ENCODE peak calls at places on chromosomes 16 and 17, in five cellular contexts. E is NB4, I is astrocyte of the cerebellum, J is A549, H is cardiac fibroblast. W is an unnamed sample.

GRCh38 chr16:71895679-71896385 is 501 bp downstream of the IST1 start:
- DNase-seq in E (peak), I (no peak), J (peak), H (peak), W (no peak)

GRCh38 chr16:86245351-86245750 is 265.0 kb upstream of the FOXF1 start:
- DNase-seq in E (no peak), I (no peak), J (no peak), H (no peak), W (no peak)

GRCh38 chr16:19812986-19813385 is 71.7 kb downstream of the GPRC5B start:
- DNase-seq in E (no peak), I (no peak), J (no peak), H (no peak), W (no peak)

GRCh38 chr17:42428141-42428944 is 5.3 kb upstream of the CAVIN1 start:
- DNase-seq in E (peak), I (peak), J (peak), H (peak), W (peak)

GRCh38 chr17:45739786-45740185 is 44.3 kb upstream of the CRHR1 start:
- DNase-seq in E (no peak), I (no peak), J (no peak), H (no peak), W (no peak)

GRCh38 chr16:85935957-85936760 is 37.2 kb downstream of the IRF8 start:
- DNase-seq in E (peak), I (no peak), J (no peak), H (no peak), W (no peak)

GRCh38 chr16:15737140-15737644 is 87.1 kb downstream of the NDE1 start:
- DNase-seq in E (no peak), I (no peak), J (no peak), H (no peak), W (no peak)

GRCh38 chr17:83071365-83071764 is 8.0 kb upstream of the METRNL start:
- DNase-seq in E (no peak), I (no peak), J (no peak), H (no peak), W (no peak)

GRCh38 chr16:65601781-65602180 is 479.9 kb upstream of the CDH11 start:
- DNase-seq in E (no peak), I (peak), J (no peak), H (no peak), W (no peak)

GRCh38 chr16:27980076-27980775 is 83.3 kb downstream of the GSG1L start:
- DNase-seq in E (no peak), I (no peak), J (no peak), H (no peak), W (no peak)

GRCh38 chr16:1839554-1839953 is 12.5 kb downstream of the FAHD1 start:
- DNase-seq in E (peak), I (no peak), J (no peak), H (peak), W (peak)

GRCh38 chr17:58329035-58329807 is 626 bp upstream of the TSPOAP1 start:
- DNase-seq in E (peak), I (no peak), J (no peak), H (no peak), W (no peak)

GRCh38 chr17:43536236-43537088 is 9.7 kb downstream of the ETV4 start:
- DNase-seq in E (peak), I (no peak), J (no peak), H (peak), W (no peak)

GRCh38 chr16:28208824-28209223 is 2.9 kb downstream of the XPO6 start:
- DNase-seq in E (no peak), I (no peak), J (no peak), H (no peak), W (no peak)

GRCh38 chr17:45410144-45411091 is 22.3 kb downstream of the ARHGAP27 start:
- DNase-seq in E (peak), I (no peak), J (no peak), H (no peak), W (no peak)

GRCh38 chr16:21167360-21167759 is 8.9 kb downstream of the LDAF1 start:
- DNase-seq in E (no peak), I (peak), J (peak), H (peak), W (peak)

GRCh38 chr17:42276359-42276608 is at the start of gene STAT5B:
- DNase-seq in E (peak), I (no peak), J (peak), H (peak), W (no peak)

GRCh38 chr17:77269696-77270681 is 129.2 kb downstream of the SEC14L1 start:
- DNase-seq in E (no peak), I (no peak), J (no peak), H (no peak), W (no peak)

GRCh38 chr16:48497129-48497528 is 111.9 kb upstream of the SIAH1 start:
- DNase-seq in E (no peak), I (no peak), J (no peak), H (no peak), W (no peak)

GRCh38 chr17:40540448-40540847 is 24.8 kb downstream of the CCR7 start:
- DNase-seq in E (no peak), I (no peak), J (no peak), H (no peak), W (no peak)

GRCh38 chr17:58415371-58416055 is 1.8 kb downstream of the RNF43 start:
- DNase-seq in E (no peak), I (no peak), J (no peak), H (no peak), W (no peak)

GRCh38 chr16:56866955-56867830 is 2.2 kb downstream of the SLC12A3 start:
- DNase-seq in E (peak), I (peak), J (peak), H (peak), W (no peak)

GRCh38 chr17:16302856-16303255 is 50.4 kb downstream of the CENPV start:
- DNase-seq in E (no peak), I (no peak), J (no peak), H (no peak), W (no peak)

GRCh38 chr17:16300554-16300953 is 52.7 kb downstream of the CENPV start:
- DNase-seq in E (no peak), I (no peak), J (no peak), H (no peak), W (no peak)

GRCh38 chr17:16301963-16302855 is 51.1 kb downstream of the CENPV start:
- DNase-seq in E (no peak), I (no peak), J (no peak), H (no peak), W (no peak)

GRCh38 chr17:16304832-16305231 is 48.4 kb downstream of the CENPV start:
- DNase-seq in E (peak), I (no peak), J (peak), H (peak), W (no peak)
- TF ChIP-seq CTCF in E (peak), I (peak), J (peak), H (peak), W (peak)

DNA sequence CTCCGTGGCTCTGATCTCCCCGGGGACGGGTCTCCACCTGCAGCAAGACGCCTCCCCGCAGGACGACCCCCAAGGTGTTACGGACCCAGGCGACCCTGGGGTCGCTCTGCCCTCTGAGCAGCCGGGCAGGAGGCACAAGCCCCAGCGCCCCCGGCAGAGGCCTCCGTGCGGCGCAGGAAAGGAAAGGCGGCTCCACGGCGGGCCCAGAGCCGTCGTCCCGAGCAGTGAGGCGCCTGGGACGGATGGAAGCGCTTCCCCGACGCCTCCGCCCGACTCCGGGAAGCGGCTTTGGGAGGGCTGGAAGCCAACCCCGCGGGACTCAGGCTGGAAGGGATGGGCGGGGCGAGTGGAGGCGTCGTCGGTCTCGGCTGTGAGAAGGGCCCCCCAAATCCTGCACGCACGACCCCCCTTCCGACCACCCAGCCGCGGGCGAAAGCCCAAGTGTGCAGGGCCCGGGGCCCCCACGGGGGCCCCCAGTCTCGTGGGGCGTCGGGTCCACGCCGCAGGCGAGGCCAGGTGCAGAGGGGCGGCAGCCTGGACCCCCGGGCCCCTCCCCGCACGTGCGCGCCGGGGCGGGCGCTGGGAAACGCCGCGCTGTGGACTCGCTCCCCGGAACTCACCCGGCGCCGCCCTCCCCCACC is 32.7 kb upstream of the RPH3AL start:
- DNase-seq in E (no peak), I (no peak), J (peak), H (no peak), W (no peak)
- TF ChIP-seq CTCF in E (no peak), I (no peak), J (no peak), H (no peak), W (no peak)

GRCh38 chr16:79403534-79403933 is 197.0 kb downstream of the MAF start:
- DNase-seq in E (no peak), I (no peak), J (no peak), H (no peak), W (no peak)

GRCh38 chr16:79401157-79401556 is 199.4 kb downstream of the MAF start:
- DNase-seq in E (no peak), I (no peak), J (no peak), H (no peak), W (no peak)

GRCh38 chr16:79402356-79402755 is 198.2 kb downstream of the MAF start:
- DNase-seq in E (no peak), I (no peak), J (no peak), H (no peak), W (no peak)

GRCh38 chr16:79401782-79402181 is 198.8 kb downstream of the MAF start:
- DNase-seq in E (no peak), I (no peak), J (no peak), H (no peak), W (no peak)

DNA sequence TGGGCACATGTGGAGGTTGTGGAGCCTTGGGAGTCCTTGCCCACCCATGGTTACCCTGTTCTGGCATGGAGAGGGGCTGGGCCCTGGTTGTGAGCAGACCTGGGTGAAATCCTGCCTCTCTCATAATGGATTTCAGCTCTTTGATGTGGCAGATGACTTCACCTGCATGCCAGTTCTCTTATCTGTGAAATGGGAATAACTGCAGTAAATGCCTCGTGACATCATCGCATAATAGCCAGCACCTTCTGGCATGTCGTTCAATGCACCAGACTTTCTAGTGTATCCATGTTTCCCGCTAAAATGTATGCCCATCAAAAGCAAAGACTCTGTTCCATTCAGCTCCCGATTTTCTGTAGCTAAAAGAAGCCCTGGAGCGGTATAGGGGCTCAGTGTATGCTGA is 197.6 kb downstream of the MAF start:
- DNase-seq in E (no peak), I (no peak), J (no peak), H (no peak), W (no peak)
- TF ChIP-seq CTCF in E (no peak), I (no peak), J (no peak), H (no peak), W (no peak)

GRCh38 chr16:59907671-59908070 is 1173.6 kb upstream of the GOT2 start:
- DNase-seq in E (no peak), I (no peak), J (no peak), H (no peak), W (no peak)

GRCh38 chr16:59909262-59909661 is 1175.1 kb upstream of the GOT2 start:
- DNase-seq in E (no peak), I (no peak), J (no peak), H (no peak), W (no peak)

GRCh38 chr16:59913666-59914065 is 1179.5 kb upstream of the GOT2 start:
- DNase-seq in E (no peak), I (no peak), J (no peak), H (no peak), W (no peak)
- TF ChIP-seq CTCF in E (no peak), I (no peak), J (no peak), H (no peak), W (no peak)

DNA sequence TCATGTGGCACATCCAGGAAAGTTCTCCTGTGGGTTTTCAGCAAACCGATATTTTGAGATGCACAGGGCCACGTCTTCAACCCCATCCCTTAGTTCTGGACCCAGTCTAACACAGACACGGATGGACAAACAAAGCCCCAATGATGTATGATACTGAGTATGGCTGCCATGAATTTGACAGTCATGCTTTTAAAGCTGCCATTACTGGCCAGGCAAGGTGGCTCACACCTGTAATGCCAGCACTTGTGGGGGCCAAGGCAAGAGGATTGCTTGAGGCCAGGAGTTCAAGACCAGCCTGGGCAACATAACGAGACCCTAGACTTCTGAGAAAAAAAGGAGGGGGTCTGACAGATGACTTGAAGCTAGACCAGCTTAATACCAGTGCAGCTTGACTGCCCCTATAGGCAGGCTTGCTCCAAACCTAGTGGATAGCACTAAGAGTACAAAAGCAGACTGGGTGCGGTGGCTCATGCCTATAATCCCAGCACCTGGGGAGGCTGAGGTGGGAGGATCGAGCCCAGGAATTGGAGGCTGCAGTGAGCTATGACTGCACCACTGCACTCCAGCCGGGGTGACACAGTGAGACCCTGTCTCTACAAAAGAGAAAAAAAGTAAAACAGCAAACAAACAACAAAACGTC is 10.8 kb upstream of the ZNF629 start:
- DNase-seq in E (no peak), I (no peak), J (peak), H (no peak), W (no peak)
- TF ChIP-seq CTCF in E (peak), I (peak), J (no peak), H (no peak), W (no peak)